ENCODE peak calls at places on chromosomes 3 and 15, in five cellular contexts. M is NCI-H2171, U is right cardiac atrium, K is activated B cell treated with CpG ODN at 0.5 μM for 24 hours, J is anterior cingulate cortex. B is an unnamed sample.

GRCh38 chr3:126040386-126040785 is 43.5 kb downstream of the SLC41A3 start:
- DNase-seq in M (no peak), U (no peak), K (no peak), J (no peak), B (peak)

GRCh38 chr15:50181983-50182232 is at the start of gene SLC27A2:
- DNase-seq in M (no peak), U (peak), K (no peak), J (no peak), B (no peak)

GRCh38 chr15:38255690-38256089 is 3.1 kb downstream of the SPRED1 start:
- DNase-seq in M (no peak), U (no peak), K (no peak), J (no peak), B (no peak)

GRCh38 chr15:76968310-76968709 is 26.6 kb upstream of the PSTPIP1 start:
- DNase-seq in M (no peak), U (no peak), K (no peak), J (no peak), B (no peak)

GRCh38 chr3:14771593-14772497 is 46.9 kb upstream of the FGD5 start:
- DNase-seq in M (no peak), U (no peak), K (no peak), J (no peak), B (no peak)

GRCh38 chr3:123194552-123194951 is 7.2 kb upstream of the SEC22A start:
- DNase-seq in M (no peak), U (peak), K (no peak), J (no peak), B (no peak)

GRCh38 chr15:52102468-52102867 is 10.1 kb downstream of the BCL2L10 start:
- DNase-seq in M (no peak), U (no peak), K (no peak), J (no peak), B (no peak)

GRCh38 chr3:56706629-56707028 is 23.6 kb upstream of the TASOR start:
- DNase-seq in M (no peak), U (no peak), K (no peak), J (no peak), B (no peak)

GRCh38 chr15:67063689-67064606 is 1.5 kb upstream of the SMAD3 start:
- DNase-seq in M (no peak), U (peak), K (no peak), J (no peak), B (peak)

GRCh38 chr3:61866961-61867461 is 305.6 kb downstream of the PTPRG start:
- DNase-seq in M (no peak), U (no peak), K (no peak), J (no peak), B (no peak)

GRCh38 chr3:21839592-21839991 is 88.6 kb upstream of the ZNF385D start:
- DNase-seq in M (no peak), U (peak), K (no peak), J (no peak), B (no peak)

GRCh38 chr3:42450567-42450966 is 40.2 kb upstream of the LYZL4 start:
- DNase-seq in M (no peak), U (no peak), K (no peak), J (no peak), B (no peak)

GRCh38 chr3:156630081-156630772 is 44.2 kb upstream of the TIPARP start:
- DNase-seq in M (peak), U (no peak), K (no peak), J (no peak), B (no peak)

GRCh38 chr3:111498022-111498421 is 44.0 kb upstream of the CD96 start:
- DNase-seq in M (no peak), U (no peak), K (no peak), J (no peak), B (no peak)

GRCh38 chr3:143329567-143330164 is 210.1 kb downstream of the CHST2 start:
- DNase-seq in M (peak), U (peak), K (no peak), J (no peak), B (no peak)

GRCh38 chr3:58202917-58203360 is 7.8 kb downstream of the DNASE1L3 start:
- DNase-seq in M (peak), U (no peak), K (no peak), J (no peak), B (no peak)

GRCh38 chr3:66693461-66693912 is 192.7 kb upstream of the LRIG1 start:
- DNase-seq in M (peak), U (peak), K (no peak), J (no peak), B (peak)

GRCh38 chr15:87949214-87949933 is 307.2 kb downstream of the NTRK3 start:
- DNase-seq in M (no peak), U (peak), K (no peak), J (no peak), B (no peak)

B was measured in head of caudate nucleus.